ENCODE peak calls at places on chromosomes 2 and 18, in eight cellular contexts. M, O, P, Q, T, R, J and N are unnamed samples.
A peak's percentile ranks its signal among the peaks of the same experiment; 100 is the strongest.

GRCh38 chr2:164617466-164617865 is 3.8 kb downstream of the GRB14 start:
- DNase-seq in P (no peak), J (peak; percentile 40), O (no peak), T (no peak), R (peak; percentile 82), M (no peak), Q (no peak), N (no peak)

GRCh38 chr2:237744613-237745249 is 53.8 kb upstream of the RBM44 start:
- DNase-seq in J (peak; percentile 43), O (peak; percentile 57), R (peak; percentile 62), Q (peak; percentile 90), M (peak; percentile 77), T (peak; percentile 88), P (peak; percentile 76), N (peak; percentile 77)

GRCh38 chr2:201257941-201258665 is 2.2 kb upstream of the CASP8 start:
- DNase-seq in T (no peak), P (peak; percentile 90), Q (peak; percentile 72), J (peak; percentile 79), O (peak; percentile 81), M (peak; percentile 98), R (peak; percentile 97), N (peak; percentile 85)

GRCh38 chr2:28377201-28377816 is 15.3 kb upstream of the FOSL2 start:
- DNase-seq in R (no peak), M (no peak), Q (no peak), T (no peak), P (no peak), O (no peak), J (no peak), N (no peak)

GRCh38 chr2:120438301-120439066 is 92.5 kb downstream of the INHBB start:
- DNase-seq in J (no peak), R (no peak), M (no peak), T (no peak), Q (no peak), O (no peak), P (no peak), N (no peak)

GRCh38 chr2:53053958-53054357 is 713.6 kb upstream of the CHAC2 start:
- DNase-seq in M (no peak), P (no peak), T (no peak), R (no peak), Q (no peak), O (no peak), J (no peak), N (no peak)

GRCh38 chr2:115807302-115807701 is 1364.9 kb downstream of the DPP10 start:
- DNase-seq in Q (no peak), P (no peak), T (no peak), M (no peak), O (no peak), J (no peak), R (no peak), N (no peak)

GRCh38 chr2:88919087-88919738 is 227.7 kb downstream of the RPIA start:
- DNase-seq in P (peak; percentile 9), Q (no peak), O (peak; percentile 22), J (peak; percentile 22), M (peak; percentile 13), R (peak; percentile 12), T (no peak), N (no peak)

GRCh38 chr2:97267411-97268074 is 154.6 kb downstream of the ANKRD36 start:
- DNase-seq in P (peak; percentile 0), R (no peak), T (no peak), O (no peak), M (no peak), J (no peak), Q (peak; percentile 59), N (peak; percentile 10)

GRCh38 chr18:37270046-37270665 is 295.4 kb downstream of the CELF4 start:
- DNase-seq in P (peak; percentile 67), M (peak; percentile 59), R (peak; percentile 26), J (peak; percentile 20), T (peak; percentile 89), O (peak; percentile 50), Q (no peak), N (peak; percentile 67)

GRCh38 chr18:26648509-26649192 is 100.3 kb upstream of the KCTD1 start:
- DNase-seq in M (no peak), R (no peak), O (no peak), Q (no peak), P (no peak), J (no peak), T (no peak), N (no peak)

GRCh38 chr2:18413794-18414396 is 146.6 kb downstream of the RDH14 start:
- DNase-seq in Q (peak; percentile 65), J (peak; percentile 71), P (no peak), R (peak; percentile 86), O (peak; percentile 41), M (no peak), T (no peak), N (no peak)

GRCh38 chr2:26493631-26494030 is 15.7 kb upstream of the OTOF start:
- DNase-seq in M (peak; percentile 37), P (no peak), O (no peak), J (no peak), Q (no peak), R (no peak), T (no peak), N (no peak)

GRCh38 chr2:17475285-17475684 is 43.0 kb downstream of the RAD51AP2 start:
- DNase-seq in P (no peak), O (no peak), J (no peak), T (no peak), R (no peak), M (no peak), Q (no peak), N (no peak)

GRCh38 chr2:67938053-67938452 is 124.8 kb downstream of the C1D start:
- DNase-seq in M (no peak), J (no peak), T (no peak), P (no peak), R (no peak), O (no peak), Q (no peak), N (no peak)

GRCh38 chr18:62521082-62521481 is 1.7 kb upstream of the ZCCHC2 start:
- DNase-seq in O (no peak), R (no peak), T (no peak), P (no peak), M (no peak), J (no peak), Q (no peak), N (no peak)

GRCh38 chr2:104849618-104850097 is 4.3 kb upstream of the POU3F3 start:
- DNase-seq in M (peak; percentile 73), O (peak; percentile 61), J (peak; percentile 45), P (peak; percentile 70), R (no peak), T (peak; percentile 89), Q (no peak), N (no peak)

GRCh38 chr2:178298785-178299212 is 104.5 kb downstream of the OSBPL6 start:
- DNase-seq in O (peak; percentile 39), P (no peak), J (peak; percentile 26), R (peak; percentile 84), T (no peak), M (no peak), Q (no peak), N (no peak)

GRCh38 chr2:196217116-196217515 is 45.7 kb upstream of the STK17B start:
- DNase-seq in Q (no peak), J (no peak), P (no peak), O (no peak), T (no peak), R (no peak), M (no peak), N (no peak)

GRCh38 chr2:30770791-30771190 is 36.5 kb downstream of the CAPN13 start:
- DNase-seq in T (no peak), Q (peak; percentile 30), R (no peak), M (no peak), O (no peak), J (no peak), P (no peak), N (peak; percentile 3)

GRCh38 chr2:158973511-158973956 is 5.1 kb downstream of the TANC1 start:
- DNase-seq in Q (no peak), T (no peak), M (no peak), O (no peak), J (no peak), P (peak; percentile 44), R (no peak), N (no peak)